ENCODE peak calls at places on chromosomes 16 and 17, in eight cellular contexts. G, X, B, L, T, I, V and S are unnamed samples.

GRCh38 chr17:42980766-42981397 is 517 bp downstream of the RUNDC1 start:
- DNase-seq in G (peak), X (peak), B (peak), L (no peak), T (peak), I (no peak), V (peak), S (peak)

GRCh38 chr17:17942846-17943245 is 29.4 kb downstream of the TOM1L2 start:
- DNase-seq in G (no peak), X (no peak), B (no peak), L (no peak), T (no peak), I (no peak), V (peak), S (no peak)

GRCh38 chr17:47821424-47822379 is at the start of gene OSBPL7:
- DNase-seq in G (peak), X (peak), B (peak), L (peak), T (peak), I (peak), V (peak), S (peak)

GRCh38 chr16:4172070-4172469 is 55.8 kb upstream of the ADCY9 start:
- DNase-seq in G (no peak), X (no peak), B (no peak), L (peak), T (no peak), I (no peak), V (no peak), S (no peak)

GRCh38 chr17:39676198-39676819 is 8.1 kb downstream of the PNMT start:
- DNase-seq in G (no peak), X (no peak), B (peak), L (no peak), T (peak), I (no peak), V (peak), S (peak)

GRCh38 chr17:82497483-82498405 is 21.8 kb upstream of the FOXK2 start:
- DNase-seq in G (peak), X (no peak), B (no peak), L (no peak), T (peak), I (no peak), V (peak), S (no peak)

GRCh38 chr17:6070895-6071511 is 824 bp downstream of the WSCD1 start:
- DNase-seq in G (no peak), X (peak), B (no peak), L (no peak), T (no peak), I (no peak), V (no peak), S (no peak)

GRCh38 chr16:1775846-1776671 is 3.1 kb upstream of the MRPS34 start:
- DNase-seq in G (no peak), X (no peak), B (no peak), L (no peak), T (no peak), I (no peak), V (no peak), S (no peak)

GRCh38 chr17:72101526-72101925 is 19.3 kb upstream of the SOX9 start:
- DNase-seq in G (no peak), X (no peak), B (no peak), L (no peak), T (no peak), I (no peak), V (no peak), S (no peak)

GRCh38 chr17:31598921-31599571 is 207.6 kb downstream of the RAB11FIP4 start:
- DNase-seq in G (no peak), X (no peak), B (no peak), L (no peak), T (no peak), I (no peak), V (no peak), S (no peak)

GRCh38 chr16:27401768-27402568 is at the start of gene IL21R:
- DNase-seq in G (peak), X (no peak), B (peak), L (peak), T (no peak), I (no peak), V (peak), S (no peak)
- TF ChIP-seq POLR2A in G (no peak), X (no peak), B (peak), L (no peak), T (no peak), I (no peak), V (peak), S (no peak)

GRCh38 chr16:81787659-81788058 is 8.6 kb downstream of the PLCG2 start:
- DNase-seq in G (no peak), X (no peak), B (no peak), L (no peak), T (no peak), I (no peak), V (no peak), S (no peak)

GRCh38 chr16:81786868-81787267 is 7.8 kb downstream of the PLCG2 start:
- DNase-seq in G (no peak), X (no peak), B (no peak), L (no peak), T (no peak), I (no peak), V (no peak), S (no peak)

GRCh38 chr16:81784042-81784785 is 5.1 kb downstream of the PLCG2 start:
- DNase-seq in G (no peak), X (no peak), B (no peak), L (no peak), T (no peak), I (no peak), V (peak), S (no peak)

GRCh38 chr16:81785138-81785924 is 6.2 kb downstream of the PLCG2 start:
- DNase-seq in G (no peak), X (no peak), B (no peak), L (no peak), T (no peak), I (no peak), V (no peak), S (no peak)

GRCh38 chr16:81786321-81786720 is 7.2 kb downstream of the PLCG2 start:
- DNase-seq in G (no peak), X (no peak), B (no peak), L (peak), T (no peak), I (no peak), V (no peak), S (no peak)
- TF ChIP-seq POLR2A in G (no peak), X (no peak), B (no peak), L (no peak), T (no peak), I (no peak), V (no peak), S (no peak)

GRCh38 chr17:35934760-35935159 is 4.2 kb upstream of the RDM1 start:
- DNase-seq in G (no peak), X (no peak), B (no peak), L (no peak), T (no peak), I (no peak), V (no peak), S (no peak)

GRCh38 chr17:35931794-35932419 is 1.3 kb upstream of the RDM1 start:
- DNase-seq in G (peak), X (no peak), B (no peak), L (no peak), T (no peak), I (no peak), V (no peak), S (no peak)

GRCh38 chr17:35932576-35932975 is 2.0 kb upstream of the RDM1 start:
- DNase-seq in G (no peak), X (no peak), B (no peak), L (no peak), T (no peak), I (no peak), V (no peak), S (no peak)

DNA sequence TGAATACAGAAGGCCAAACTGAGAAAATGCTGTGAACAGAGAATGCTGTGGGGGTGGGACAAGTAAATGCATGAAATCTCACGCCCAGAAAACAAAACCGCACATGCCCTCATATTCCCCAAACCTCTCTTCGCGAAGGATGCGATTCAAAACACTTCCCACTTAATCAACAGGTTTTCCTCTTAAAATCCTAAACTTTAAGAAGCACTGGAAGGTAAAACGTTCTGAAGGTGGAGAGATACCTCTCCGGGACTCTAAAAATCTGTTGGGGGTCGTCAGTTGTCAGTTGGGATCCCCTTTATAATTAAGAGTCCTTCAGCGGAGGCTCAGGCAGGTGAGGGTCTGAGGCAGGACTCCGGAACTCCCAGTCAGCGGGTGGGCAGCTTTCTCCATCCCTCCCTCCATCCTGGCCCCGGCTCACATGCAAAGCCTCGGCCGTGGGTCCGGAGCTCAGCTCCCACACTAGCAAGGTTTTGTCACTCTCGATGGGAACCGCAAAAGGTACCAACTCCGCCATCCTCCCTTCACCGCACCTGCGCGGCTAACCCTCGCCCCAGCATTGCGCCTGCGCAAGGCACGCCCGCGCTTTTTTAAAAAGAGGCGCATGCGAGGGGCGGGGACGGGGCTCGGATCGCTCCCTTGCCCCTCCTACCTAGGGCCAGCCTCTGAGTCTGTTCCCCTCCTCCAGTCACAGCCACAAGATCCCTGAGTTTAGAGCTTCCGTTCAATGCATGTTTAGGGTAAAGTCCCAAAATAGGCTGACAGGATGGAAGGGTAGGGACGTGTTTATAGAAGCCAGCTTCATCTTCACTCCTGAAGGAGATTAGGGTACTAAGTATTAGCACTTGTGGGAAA is at the start of gene RDM1:
- DNase-seq in G (peak), X (peak), B (peak), L (peak), T (peak), I (no peak), V (peak), S (peak)
- TF ChIP-seq POLR2A in G (no peak), X (peak), B (peak), L (peak), T (no peak), I (no peak), V (no peak), S (no peak)

GRCh38 chr16:67562526-67562917 is at the start of gene CTCF:
- DNase-seq in G (no peak), X (peak), B (no peak), L (no peak), T (peak), I (peak), V (peak), S (peak)

GRCh38 chr16:67562918-67563707 is 787 bp downstream of the CTCF start:
- DNase-seq in G (peak), X (no peak), B (no peak), L (no peak), T (peak), I (no peak), V (peak), S (peak)

GRCh38 chr16:67565470-67566100 is 3.3 kb downstream of the CTCF start:
- DNase-seq in G (no peak), X (no peak), B (no peak), L (no peak), T (no peak), I (no peak), V (peak), S (no peak)

GRCh38 chr16:67561824-67562525 is 351 bp upstream of the CTCF start:
- DNase-seq in G (peak), X (peak), B (peak), L (peak), T (peak), I (peak), V (peak), S (peak)

DNA sequence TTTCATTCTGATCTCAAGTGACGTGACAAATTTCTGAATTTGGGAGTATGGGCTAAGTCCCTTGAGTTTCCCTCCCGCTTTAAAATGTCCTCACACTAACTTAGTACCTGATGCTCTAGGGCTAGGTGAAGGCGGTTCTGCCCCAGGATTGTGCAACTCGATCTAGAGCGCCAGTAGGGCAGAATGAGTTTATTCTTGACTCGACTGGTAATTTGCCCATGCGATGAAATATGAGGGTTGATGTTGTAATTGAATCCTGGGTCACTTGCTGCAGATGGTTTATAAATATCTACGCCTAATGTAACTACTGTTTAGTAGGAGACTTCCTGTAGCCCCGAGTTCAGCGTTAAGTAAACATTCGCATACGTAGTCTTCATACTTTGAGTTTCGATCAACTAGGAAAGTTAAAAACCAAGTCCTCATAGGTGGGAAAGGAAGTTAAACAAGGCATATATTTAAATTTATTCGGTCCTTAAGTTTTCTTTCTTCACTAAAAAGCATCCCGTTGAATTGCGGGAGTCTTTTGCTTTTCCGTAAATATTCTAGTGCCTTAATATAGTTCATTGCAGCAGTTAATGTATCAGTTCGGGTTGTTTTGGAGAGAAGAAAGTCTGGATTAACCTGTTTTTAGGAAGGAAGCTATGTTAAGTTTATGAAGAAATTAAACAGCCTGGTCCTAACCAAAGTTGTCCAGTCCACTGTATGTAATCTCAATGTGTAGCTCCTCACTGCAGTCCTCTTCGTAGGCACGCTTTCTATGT is 1.6 kb downstream of the CTCF start:
- DNase-seq in G (peak), X (no peak), B (no peak), L (no peak), T (peak), I (peak), V (peak), S (peak)
- TF ChIP-seq POLR2A in G (no peak), X (no peak), B (no peak), L (no peak), T (peak), I (no peak), V (peak), S (peak)

GRCh38 chr17:45876539-45876938 is 17.8 kb upstream of the MAPT start:
- DNase-seq in G (no peak), X (no peak), B (no peak), L (no peak), T (no peak), I (no peak), V (no peak), S (no peak)
- TF ChIP-seq POLR2A in G (no peak), X (no peak), B (no peak), L (no peak), T (no peak), I (no peak), V (no peak), S (no peak)

GRCh38 chr16:88531931-88532433 is 38.2 kb upstream of the ZC3H18 start:
- DNase-seq in G (peak), X (no peak), B (no peak), L (no peak), T (no peak), I (no peak), V (no peak), S (no peak)
- TF ChIP-seq POLR2A in G (no peak), X (no peak), B (no peak), L (no peak), T (no peak), I (no peak), V (no peak), S (no peak)